ENCODE peak calls at places on chromosomes 4 and X, in eight cellular contexts. V, X, U, Y, D, Q, H and O are unnamed samples.

GRCh38 chrX:140762061-140762460 is 52.5 kb downstream of the LINC00632 start:
- DNase-seq in V (no peak), X (peak), U (peak), Y (peak), D (no peak), Q (peak), H (peak), O (peak)

GRCh38 chrX:19893722-19894121 is 6.3 kb upstream of the SH3KBP1 start:
- DNase-seq in V (no peak), X (no peak), U (no peak), Y (no peak), D (no peak), Q (peak), H (no peak), O (no peak)

GRCh38 chrX:12390301-12390700 is 252.0 kb downstream of the FRMPD4 start:
- DNase-seq in V (no peak), X (no peak), U (no peak), Y (no peak), D (no peak), Q (no peak), H (no peak), O (no peak)

GRCh38 chr4:15368906-15369305 is 58.9 kb upstream of the C1QTNF7 start:
- DNase-seq in V (no peak), X (no peak), U (no peak), Y (no peak), D (no peak), Q (peak), H (no peak), O (no peak)

GRCh38 chrX:152892999-152893605 is 4.8 kb upstream of the ZNF185 start:
- DNase-seq in V (no peak), X (no peak), U (peak), Y (no peak), D (no peak), Q (no peak), H (no peak), O (no peak)

GRCh38 chr4:147340111-147340510 is 140.8 kb upstream of the EDNRA start:
- DNase-seq in V (no peak), X (no peak), U (no peak), Y (no peak), D (no peak), Q (peak), H (no peak), O (no peak)

GRCh38 chrX:38806054-38806389 is 4.8 kb downstream of the MID1IP1 start:
- DNase-seq in V (no peak), X (peak), U (no peak), Y (peak), D (no peak), Q (no peak), H (no peak), O (no peak)

GRCh38 chr4:106238819-106239420 is 77.1 kb downstream of the TBCK start:
- DNase-seq in V (no peak), X (no peak), U (no peak), Y (peak), D (no peak), Q (peak), H (peak), O (no peak)

GRCh38 chr4:24781999-24782745 is 13.2 kb upstream of the SOD3 start:
- DNase-seq in V (no peak), X (no peak), U (no peak), Y (no peak), D (no peak), Q (peak), H (no peak), O (no peak)

GRCh38 chr4:123832173-123833026 is 435.8 kb downstream of the SPRY1 start:
- DNase-seq in V (no peak), X (no peak), U (no peak), Y (no peak), D (no peak), Q (peak), H (no peak), O (no peak)

GRCh38 chrX:151419748-151420147 is 22.7 kb downstream of the VMA21 start:
- DNase-seq in V (no peak), X (no peak), U (no peak), Y (no peak), D (no peak), Q (no peak), H (no peak), O (no peak)

GRCh38 chr4:725368-726234 is 20.0 kb downstream of the PCGF3 start:
- DNase-seq in V (no peak), X (no peak), U (no peak), Y (no peak), D (no peak), Q (no peak), H (no peak), O (no peak)

GRCh38 chr4:82774711-82775171 is 23.9 kb downstream of the SCD5 start:
- DNase-seq in V (no peak), X (no peak), U (no peak), Y (no peak), D (no peak), Q (no peak), H (no peak), O (no peak)

GRCh38 chr4:19034089-19034488 is 1012.5 kb upstream of the LCORL start:
- DNase-seq in V (no peak), X (no peak), U (no peak), Y (no peak), D (no peak), Q (no peak), H (no peak), O (no peak)

GRCh38 chr4:106369456-106370060 is 980 bp upstream of the GIMD1 start:
- DNase-seq in V (no peak), X (peak), U (peak), Y (peak), D (no peak), Q (peak), H (peak), O (no peak)